ENCODE peak calls at places on chromosomes 16 and 17, in eight cellular contexts. One of them, this sample, is unnamed.

GRCh38 chr17:7704601-7705268 is at the start of gene EFNB3:
- DNase-seq in hepatocyte: peak
- DNase-seq in GM20000: no peak
- DNase-seq in progenitor cell of endocrine pancreas: peak
- DNase-seq in uterus: no peak
- DNase-seq in Peyer's patch: no peak
- DNase-seq in OCI-LY7: no peak
- DNase-seq in heart left ventricle: no peak
- DNase-seq in this sample: no peak

GRCh38 chr16:50731989-50732589 is 9.8 kb upstream of the CYLD start:
- DNase-seq in hepatocyte: no peak
- DNase-seq in GM20000: no peak
- DNase-seq in progenitor cell of endocrine pancreas: no peak
- DNase-seq in uterus: no peak
- DNase-seq in Peyer's patch: peak
- DNase-seq in OCI-LY7: no peak
- DNase-seq in heart left ventricle: no peak
- DNase-seq in this sample: no peak

GRCh38 chr16:55000595-55000994 is 69.9 kb downstream of the IRX5 start:
- DNase-seq in hepatocyte: peak
- DNase-seq in GM20000: no peak
- DNase-seq in progenitor cell of endocrine pancreas: no peak
- DNase-seq in uterus: no peak
- DNase-seq in Peyer's patch: no peak
- DNase-seq in OCI-LY7: no peak
- DNase-seq in heart left ventricle: no peak
- DNase-seq in this sample: no peak

GRCh38 chr16:54744998-54745397 is 185.7 kb upstream of the IRX5 start:
- DNase-seq in hepatocyte: no peak
- DNase-seq in GM20000: no peak
- DNase-seq in progenitor cell of endocrine pancreas: no peak
- DNase-seq in uterus: no peak
- DNase-seq in Peyer's patch: no peak
- DNase-seq in OCI-LY7: no peak
- DNase-seq in heart left ventricle: no peak
- DNase-seq in this sample: no peak

GRCh38 chr17:39744075-39744835 is 6.5 kb downstream of the GRB7 start:
- DNase-seq in hepatocyte: no peak
- DNase-seq in GM20000: no peak
- DNase-seq in progenitor cell of endocrine pancreas: no peak
- DNase-seq in uterus: no peak
- DNase-seq in Peyer's patch: no peak
- DNase-seq in OCI-LY7: no peak
- DNase-seq in heart left ventricle: no peak
- DNase-seq in this sample: no peak

GRCh38 chr17:28613916-28614315 is at the start of gene RSKR:
- DNase-seq in hepatocyte: no peak
- DNase-seq in GM20000: no peak
- DNase-seq in progenitor cell of endocrine pancreas: no peak
- DNase-seq in uterus: no peak
- DNase-seq in Peyer's patch: no peak
- DNase-seq in OCI-LY7: no peak
- DNase-seq in heart left ventricle: no peak
- DNase-seq in this sample: no peak

GRCh38 chr16:3736116-3736515 is 18.8 kb upstream of the TRAP1 start:
- DNase-seq in hepatocyte: no peak
- DNase-seq in GM20000: no peak
- DNase-seq in progenitor cell of endocrine pancreas: no peak
- DNase-seq in uterus: no peak
- DNase-seq in Peyer's patch: peak
- DNase-seq in OCI-LY7: no peak
- DNase-seq in heart left ventricle: no peak
- DNase-seq in this sample: no peak

GRCh38 chr17:40070895-40071719 is 8.3 kb downstream of the THRA start:
- DNase-seq in hepatocyte: peak
- DNase-seq in GM20000: no peak
- DNase-seq in progenitor cell of endocrine pancreas: no peak
- DNase-seq in uterus: peak
- DNase-seq in Peyer's patch: peak
- DNase-seq in OCI-LY7: no peak
- DNase-seq in heart left ventricle: peak
- DNase-seq in this sample: no peak

GRCh38 chr17:80782536-80783427 is 208.9 kb upstream of the CHMP6 start:
- DNase-seq in hepatocyte: no peak
- DNase-seq in GM20000: no peak
- DNase-seq in progenitor cell of endocrine pancreas: no peak
- DNase-seq in uterus: no peak
- DNase-seq in Peyer's patch: no peak
- DNase-seq in OCI-LY7: no peak
- DNase-seq in heart left ventricle: no peak
- DNase-seq in this sample: no peak

GRCh38 chr17:7112527-7113108 is 2.0 kb downstream of the ASGR2 start:
- DNase-seq in hepatocyte: no peak
- DNase-seq in GM20000: no peak
- DNase-seq in progenitor cell of endocrine pancreas: no peak
- DNase-seq in uterus: no peak
- DNase-seq in Peyer's patch: peak
- DNase-seq in OCI-LY7: no peak
- DNase-seq in heart left ventricle: no peak
- DNase-seq in this sample: no peak

GRCh38 chr17:491086-492014 is 138.7 kb upstream of the RPH3AL start:
- DNase-seq in hepatocyte: peak
- DNase-seq in GM20000: peak
- DNase-seq in progenitor cell of endocrine pancreas: peak
- DNase-seq in uterus: peak
- DNase-seq in Peyer's patch: peak
- DNase-seq in OCI-LY7: peak
- DNase-seq in heart left ventricle: peak
- DNase-seq in this sample: peak

GRCh38 chr16:87271256-87271655 is 45.9 kb downstream of the C16orf95 start:
- DNase-seq in hepatocyte: no peak
- DNase-seq in GM20000: no peak
- DNase-seq in progenitor cell of endocrine pancreas: no peak
- DNase-seq in uterus: no peak
- DNase-seq in Peyer's patch: no peak
- DNase-seq in OCI-LY7: no peak
- DNase-seq in heart left ventricle: no peak
- DNase-seq in this sample: no peak

GRCh38 chr16:57092786-57093301 is 461 bp downstream of the CPNE2 start:
- DNase-seq in hepatocyte: peak
- DNase-seq in GM20000: peak
- DNase-seq in progenitor cell of endocrine pancreas: peak
- DNase-seq in uterus: peak
- DNase-seq in Peyer's patch: peak
- DNase-seq in OCI-LY7: peak
- DNase-seq in heart left ventricle: peak
- DNase-seq in this sample: peak

GRCh38 chr17:28390563-28390962 is 15.4 kb downstream of the SLC46A1 start:
- DNase-seq in hepatocyte: no peak
- DNase-seq in GM20000: no peak
- DNase-seq in progenitor cell of endocrine pancreas: no peak
- DNase-seq in uterus: no peak
- DNase-seq in Peyer's patch: no peak
- DNase-seq in OCI-LY7: no peak
- DNase-seq in heart left ventricle: no peak
- DNase-seq in this sample: no peak

GRCh38 chr17:39955726-39956225 is 7.0 kb upstream of the GSDMA start:
- DNase-seq in hepatocyte: no peak
- DNase-seq in GM20000: no peak
- DNase-seq in progenitor cell of endocrine pancreas: no peak
- DNase-seq in uterus: no peak
- DNase-seq in Peyer's patch: no peak
- DNase-seq in OCI-LY7: peak
- DNase-seq in heart left ventricle: no peak
- DNase-seq in this sample: no peak

GRCh38 chr17:30363715-30364202 is 15.0 kb upstream of the CPD start:
- DNase-seq in hepatocyte: no peak
- DNase-seq in GM20000: peak
- DNase-seq in progenitor cell of endocrine pancreas: no peak
- DNase-seq in uterus: no peak
- DNase-seq in Peyer's patch: peak
- DNase-seq in OCI-LY7: peak
- DNase-seq in heart left ventricle: no peak
- DNase-seq in this sample: peak

GRCh38 chr16:68994324-68994723 is 111.1 kb upstream of the HAS3 start:
- DNase-seq in hepatocyte: no peak
- DNase-seq in GM20000: no peak
- DNase-seq in progenitor cell of endocrine pancreas: no peak
- DNase-seq in uterus: no peak
- DNase-seq in Peyer's patch: no peak
- DNase-seq in OCI-LY7: no peak
- DNase-seq in heart left ventricle: no peak
- DNase-seq in this sample: no peak

GRCh38 chr16:68997564-68997963 is 107.9 kb upstream of the HAS3 start:
- DNase-seq in hepatocyte: no peak
- DNase-seq in GM20000: no peak
- DNase-seq in progenitor cell of endocrine pancreas: no peak
- DNase-seq in uterus: no peak
- DNase-seq in Peyer's patch: no peak
- DNase-seq in OCI-LY7: no peak
- DNase-seq in heart left ventricle: no peak
- DNase-seq in this sample: no peak

GRCh38 chr16:68993885-68994284 is 111.6 kb upstream of the HAS3 start:
- DNase-seq in hepatocyte: peak
- DNase-seq in GM20000: no peak
- DNase-seq in progenitor cell of endocrine pancreas: no peak
- DNase-seq in uterus: no peak
- DNase-seq in Peyer's patch: no peak
- DNase-seq in OCI-LY7: no peak
- DNase-seq in heart left ventricle: no peak
- DNase-seq in this sample: no peak

GRCh38 chr16:68993421-68993820 is 112.0 kb upstream of the HAS3 start:
- DNase-seq in hepatocyte: no peak
- DNase-seq in GM20000: no peak
- DNase-seq in progenitor cell of endocrine pancreas: no peak
- DNase-seq in uterus: no peak
- DNase-seq in Peyer's patch: no peak
- DNase-seq in OCI-LY7: no peak
- DNase-seq in heart left ventricle: no peak
- DNase-seq in this sample: no peak

DNA sequence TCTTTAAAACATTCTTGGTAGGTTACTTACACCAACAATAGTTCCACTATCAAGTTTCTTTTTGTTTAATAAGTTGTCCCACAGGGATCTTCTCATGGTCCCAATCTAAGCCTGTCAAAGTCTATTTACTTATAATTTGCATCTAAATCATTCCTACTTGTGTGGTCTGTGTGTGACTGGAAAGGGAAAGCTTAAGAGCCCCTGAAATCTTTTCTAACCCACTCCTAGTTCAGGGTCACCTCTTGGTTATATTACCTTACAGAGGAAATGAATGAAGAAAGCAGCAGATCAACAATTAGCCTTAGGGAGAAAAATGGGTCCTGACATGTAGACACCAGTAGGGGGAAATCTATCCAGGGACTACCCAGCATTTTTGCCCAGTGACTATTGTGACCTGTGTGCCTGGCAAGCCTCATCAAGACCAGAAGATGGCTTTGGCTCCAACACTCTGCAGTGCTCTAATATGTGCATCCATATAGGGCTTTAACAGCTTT is 110.4 kb upstream of the HAS3 start:
- DNase-seq in hepatocyte: peak
- DNase-seq in GM20000: no peak
- DNase-seq in progenitor cell of endocrine pancreas: no peak
- DNase-seq in uterus: no peak
- DNase-seq in Peyer's patch: peak
- DNase-seq in OCI-LY7: no peak
- DNase-seq in heart left ventricle: no peak
- DNase-seq in this sample: no peak
- TF ChIP-seq CTCF in hepatocyte: peak
- TF ChIP-seq CTCF in GM20000: no peak
- TF ChIP-seq CTCF in progenitor cell of endocrine pancreas: peak
- TF ChIP-seq CTCF in uterus: no peak
- TF ChIP-seq CTCF in Peyer's patch: peak
- TF ChIP-seq CTCF in OCI-LY7: peak
- TF ChIP-seq CTCF in heart left ventricle: peak
- TF ChIP-seq CTCF in this sample: no peak

DNA sequence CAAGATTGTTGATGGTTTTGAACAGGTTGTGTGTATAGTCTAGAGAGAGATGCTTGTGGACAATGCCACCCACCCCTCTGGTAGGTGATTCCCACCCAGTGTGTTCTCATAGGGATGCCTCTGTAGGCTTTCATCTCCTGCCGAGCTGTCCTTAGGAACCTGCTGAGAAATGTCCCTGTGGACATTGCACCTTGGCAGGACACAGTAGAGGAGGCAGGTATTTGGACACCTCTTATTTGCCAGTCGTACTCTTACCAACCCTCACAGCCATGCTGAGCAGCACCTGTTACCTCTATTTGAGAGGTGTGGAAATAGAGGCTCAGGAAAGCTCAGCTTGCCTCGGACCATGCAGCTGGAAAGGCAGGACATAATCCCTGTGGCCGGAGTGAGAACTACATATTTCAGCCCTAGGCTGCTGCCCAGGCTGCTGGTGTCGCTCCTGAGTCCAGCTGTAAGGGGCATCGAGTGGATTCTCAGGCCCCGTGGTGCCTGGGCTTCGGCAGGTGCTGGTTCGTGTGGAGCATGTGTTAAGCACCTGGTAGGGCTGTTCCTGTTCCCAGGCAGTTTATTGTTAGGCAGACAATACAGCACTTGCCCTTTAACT is 33.3 kb downstream of the EPN2 start:
- DNase-seq in hepatocyte: no peak
- DNase-seq in GM20000: no peak
- DNase-seq in progenitor cell of endocrine pancreas: no peak
- DNase-seq in uterus: no peak
- DNase-seq in Peyer's patch: no peak
- DNase-seq in OCI-LY7: no peak
- DNase-seq in heart left ventricle: no peak
- DNase-seq in this sample: no peak
- TF ChIP-seq CTCF in hepatocyte: no peak
- TF ChIP-seq CTCF in GM20000: no peak
- TF ChIP-seq CTCF in progenitor cell of endocrine pancreas: peak
- TF ChIP-seq CTCF in uterus: no peak
- TF ChIP-seq CTCF in Peyer's patch: no peak
- TF ChIP-seq CTCF in OCI-LY7: no peak
- TF ChIP-seq CTCF in heart left ventricle: peak
- TF ChIP-seq CTCF in this sample: no peak

GRCh38 chr16:20359997-20360396 is 7.5 kb upstream of the UMOD start:
- DNase-seq in hepatocyte: peak
- DNase-seq in GM20000: no peak
- DNase-seq in progenitor cell of endocrine pancreas: no peak
- DNase-seq in uterus: no peak
- DNase-seq in Peyer's patch: no peak
- DNase-seq in OCI-LY7: no peak
- DNase-seq in heart left ventricle: no peak
- DNase-seq in this sample: no peak
- TF ChIP-seq CTCF in hepatocyte: peak
- TF ChIP-seq CTCF in GM20000: peak
- TF ChIP-seq CTCF in progenitor cell of endocrine pancreas: peak
- TF ChIP-seq CTCF in uterus: no peak
- TF ChIP-seq CTCF in Peyer's patch: no peak
- TF ChIP-seq CTCF in OCI-LY7: peak
- TF ChIP-seq CTCF in heart left ventricle: peak
- TF ChIP-seq CTCF in this sample: peak

DNA sequence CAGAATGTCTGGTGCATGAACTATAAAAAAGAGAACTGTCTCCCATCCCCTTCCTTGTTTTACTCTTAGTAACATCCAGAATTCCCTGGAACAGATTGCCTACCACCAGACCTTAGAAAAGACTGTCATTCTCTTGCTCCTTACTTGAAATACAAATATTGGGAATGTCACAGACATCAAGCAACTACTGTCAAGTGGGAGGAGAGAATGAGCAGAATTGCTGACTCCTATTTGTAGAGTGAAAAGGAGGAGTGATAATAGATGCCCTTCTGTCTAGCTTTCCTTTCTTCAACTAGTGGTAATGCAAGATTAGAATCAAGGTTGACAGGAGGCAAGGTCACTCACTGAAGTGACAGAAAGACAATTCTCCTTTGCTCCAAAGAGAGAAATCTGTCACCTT is 23.9 kb upstream of the NOL11 start:
- DNase-seq in hepatocyte: no peak
- DNase-seq in GM20000: no peak
- DNase-seq in progenitor cell of endocrine pancreas: no peak
- DNase-seq in uterus: no peak
- DNase-seq in Peyer's patch: no peak
- DNase-seq in OCI-LY7: no peak
- DNase-seq in heart left ventricle: no peak
- DNase-seq in this sample: no peak
- TF ChIP-seq CTCF in hepatocyte: no peak
- TF ChIP-seq CTCF in GM20000: no peak
- TF ChIP-seq CTCF in progenitor cell of endocrine pancreas: no peak
- TF ChIP-seq CTCF in uterus: no peak
- TF ChIP-seq CTCF in Peyer's patch: no peak
- TF ChIP-seq CTCF in OCI-LY7: no peak
- TF ChIP-seq CTCF in heart left ventricle: no peak
- TF ChIP-seq CTCF in this sample: no peak

This sample was measured in GM10248.